ENCODE peak calls at places on chromosomes 4 and X, in six cellular contexts. One of them, this sample, is unnamed.

GRCh38 chr4:104971458-104971857 is 175.2 kb upstream of the TET2 start:
- DNase-seq in Karpas-422: no peak
- DNase-seq in fibroblast of mammary gland: peak
- DNase-seq in skeletal muscle cell: no peak
- DNase-seq in AG04449: no peak
- DNase-seq in fibroblast of lung: peak
- DNase-seq in this sample: no peak

GRCh38 chr4:67721770-67722597 is 21.0 kb upstream of the UBA6 start:
- DNase-seq in Karpas-422: no peak
- DNase-seq in fibroblast of mammary gland: peak
- DNase-seq in skeletal muscle cell: no peak
- DNase-seq in AG04449: no peak
- DNase-seq in fibroblast of lung: peak
- DNase-seq in this sample: no peak

GRCh38 chrX:147485207-147485606 is 426.5 kb upstream of the FMR1 start:
- DNase-seq in Karpas-422: no peak
- DNase-seq in fibroblast of mammary gland: no peak
- DNase-seq in skeletal muscle cell: no peak
- DNase-seq in AG04449: no peak
- DNase-seq in fibroblast of lung: no peak
- DNase-seq in this sample: no peak

GRCh38 chr4:45292844-45293243 is 566.5 kb upstream of the GNPDA2 start:
- DNase-seq in Karpas-422: no peak
- DNase-seq in fibroblast of mammary gland: no peak
- DNase-seq in skeletal muscle cell: no peak
- DNase-seq in AG04449: no peak
- DNase-seq in fibroblast of lung: no peak
- DNase-seq in this sample: no peak

GRCh38 chr4:181650033-181650825 is 593.0 kb upstream of the TENM3 start:
- DNase-seq in Karpas-422: no peak
- DNase-seq in fibroblast of mammary gland: peak
- DNase-seq in skeletal muscle cell: no peak
- DNase-seq in AG04449: no peak
- DNase-seq in fibroblast of lung: peak
- DNase-seq in this sample: no peak

GRCh38 chr4:72893354-72894066 is 176.0 kb downstream of the COX18 start:
- DNase-seq in Karpas-422: no peak
- DNase-seq in fibroblast of mammary gland: no peak
- DNase-seq in skeletal muscle cell: no peak
- DNase-seq in AG04449: no peak
- DNase-seq in fibroblast of lung: no peak
- DNase-seq in this sample: no peak

GRCh38 chr4:121273191-121273590 is 107.6 kb downstream of the QRFPR start:
- DNase-seq in Karpas-422: peak
- DNase-seq in fibroblast of mammary gland: no peak
- DNase-seq in skeletal muscle cell: no peak
- DNase-seq in AG04449: no peak
- DNase-seq in fibroblast of lung: no peak
- DNase-seq in this sample: no peak

GRCh38 chr4:94403735-94404134 is 48.0 kb upstream of the PDLIM5 start:
- DNase-seq in Karpas-422: no peak
- DNase-seq in fibroblast of mammary gland: no peak
- DNase-seq in skeletal muscle cell: no peak
- DNase-seq in AG04449: no peak
- DNase-seq in fibroblast of lung: no peak
- DNase-seq in this sample: no peak

GRCh38 chr4:101643201-101643600 is 147.3 kb upstream of the BANK1 start:
- DNase-seq in Karpas-422: no peak
- DNase-seq in fibroblast of mammary gland: peak
- DNase-seq in skeletal muscle cell: no peak
- DNase-seq in AG04449: no peak
- DNase-seq in fibroblast of lung: no peak
- DNase-seq in this sample: no peak

GRCh38 chr4:1862055-1862911 is 6.3 kb upstream of the LETM1 start:
- DNase-seq in Karpas-422: peak
- DNase-seq in fibroblast of mammary gland: no peak
- DNase-seq in skeletal muscle cell: no peak
- DNase-seq in AG04449: no peak
- DNase-seq in fibroblast of lung: no peak
- DNase-seq in this sample: no peak

DNA sequence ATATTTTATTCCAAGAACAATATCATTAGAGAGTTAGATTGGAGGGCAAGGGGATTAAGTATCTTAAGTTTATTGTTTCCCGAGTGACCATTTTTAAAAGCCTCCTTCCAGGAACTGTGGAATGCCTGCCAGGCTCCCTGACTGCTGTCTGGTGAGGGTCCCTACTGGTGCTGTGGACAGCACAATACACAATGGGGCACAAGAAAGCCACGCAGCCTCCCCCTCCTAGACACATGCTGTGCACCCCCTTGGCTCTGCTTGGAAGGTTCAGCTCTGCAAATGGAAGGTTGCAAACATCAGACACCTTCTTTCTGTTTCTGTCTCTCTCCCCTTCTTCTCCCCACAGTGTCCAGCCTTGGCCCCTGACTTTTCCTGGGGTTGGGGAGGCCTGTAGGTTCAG is 153.2 kb downstream of the SHROOM3 start:
- DNase-seq in Karpas-422: no peak
- DNase-seq in fibroblast of mammary gland: no peak
- DNase-seq in skeletal muscle cell: no peak
- DNase-seq in AG04449: no peak
- DNase-seq in fibroblast of lung: no peak
- DNase-seq in this sample: no peak
- H3K4me3 ChIP-seq in Karpas-422: no peak
- H3K4me3 ChIP-seq in fibroblast of mammary gland: no peak
- H3K4me3 ChIP-seq in skeletal muscle cell: no peak
- H3K4me3 ChIP-seq in AG04449: no peak
- H3K4me3 ChIP-seq in fibroblast of lung: no peak
- H3K4me3 ChIP-seq in this sample: no peak

DNA sequence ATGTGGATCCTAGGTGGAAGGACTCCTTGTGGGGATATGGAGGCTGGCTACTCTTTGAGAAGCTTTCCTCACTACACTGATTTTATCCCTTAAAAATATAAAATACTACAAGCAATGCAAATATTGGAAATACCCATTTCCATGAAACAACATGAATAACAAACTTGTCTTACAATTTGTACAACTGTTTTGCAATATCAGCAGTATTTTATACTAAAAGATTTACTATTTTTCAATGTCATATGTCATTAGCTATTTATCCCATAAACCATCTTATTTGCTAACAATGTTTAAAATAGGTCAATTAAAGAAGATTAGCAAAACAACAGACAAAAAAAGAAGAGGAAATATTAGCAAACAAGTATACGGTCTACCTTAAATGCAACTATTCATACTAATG is 1674.1 kb downstream of the PCDH7 start:
- DNase-seq in Karpas-422: no peak
- DNase-seq in fibroblast of mammary gland: no peak
- DNase-seq in skeletal muscle cell: no peak
- DNase-seq in AG04449: no peak
- DNase-seq in fibroblast of lung: no peak
- DNase-seq in this sample: no peak
- H3K4me3 ChIP-seq in Karpas-422: no peak
- H3K4me3 ChIP-seq in fibroblast of mammary gland: no peak
- H3K4me3 ChIP-seq in skeletal muscle cell: no peak
- H3K4me3 ChIP-seq in AG04449: no peak
- H3K4me3 ChIP-seq in fibroblast of lung: no peak
- H3K4me3 ChIP-seq in this sample: no peak

GRCh38 chr4:188332265-188332664 is 193.0 kb downstream of the TRIML1 start:
- DNase-seq in Karpas-422: no peak
- DNase-seq in fibroblast of mammary gland: peak
- DNase-seq in skeletal muscle cell: no peak
- DNase-seq in AG04449: no peak
- DNase-seq in fibroblast of lung: no peak
- DNase-seq in this sample: no peak
- H3K4me3 ChIP-seq in Karpas-422: no peak
- H3K4me3 ChIP-seq in fibroblast of mammary gland: no peak
- H3K4me3 ChIP-seq in skeletal muscle cell: no peak
- H3K4me3 ChIP-seq in AG04449: no peak
- H3K4me3 ChIP-seq in fibroblast of lung: no peak
- H3K4me3 ChIP-seq in this sample: no peak

GRCh38 chr4:88147799-88148217 is 10.6 kb downstream of the ABCG2 start:
- DNase-seq in Karpas-422: no peak
- DNase-seq in fibroblast of mammary gland: no peak
- DNase-seq in skeletal muscle cell: no peak
- DNase-seq in AG04449: no peak
- DNase-seq in fibroblast of lung: no peak
- DNase-seq in this sample: no peak
- H3K4me3 ChIP-seq in Karpas-422: no peak
- H3K4me3 ChIP-seq in fibroblast of mammary gland: no peak
- H3K4me3 ChIP-seq in skeletal muscle cell: no peak
- H3K4me3 ChIP-seq in AG04449: no peak
- H3K4me3 ChIP-seq in fibroblast of lung: no peak
- H3K4me3 ChIP-seq in this sample: no peak

GRCh38 chr4:75180217-75180616 is 247.3 kb downstream of the PARM1 start:
- DNase-seq in Karpas-422: no peak
- DNase-seq in fibroblast of mammary gland: no peak
- DNase-seq in skeletal muscle cell: no peak
- DNase-seq in AG04449: no peak
- DNase-seq in fibroblast of lung: no peak
- DNase-seq in this sample: no peak

GRCh38 chr4:75179510-75179909 is 246.6 kb downstream of the PARM1 start:
- DNase-seq in Karpas-422: no peak
- DNase-seq in fibroblast of mammary gland: no peak
- DNase-seq in skeletal muscle cell: no peak
- DNase-seq in AG04449: no peak
- DNase-seq in fibroblast of lung: no peak
- DNase-seq in this sample: no peak

DNA sequence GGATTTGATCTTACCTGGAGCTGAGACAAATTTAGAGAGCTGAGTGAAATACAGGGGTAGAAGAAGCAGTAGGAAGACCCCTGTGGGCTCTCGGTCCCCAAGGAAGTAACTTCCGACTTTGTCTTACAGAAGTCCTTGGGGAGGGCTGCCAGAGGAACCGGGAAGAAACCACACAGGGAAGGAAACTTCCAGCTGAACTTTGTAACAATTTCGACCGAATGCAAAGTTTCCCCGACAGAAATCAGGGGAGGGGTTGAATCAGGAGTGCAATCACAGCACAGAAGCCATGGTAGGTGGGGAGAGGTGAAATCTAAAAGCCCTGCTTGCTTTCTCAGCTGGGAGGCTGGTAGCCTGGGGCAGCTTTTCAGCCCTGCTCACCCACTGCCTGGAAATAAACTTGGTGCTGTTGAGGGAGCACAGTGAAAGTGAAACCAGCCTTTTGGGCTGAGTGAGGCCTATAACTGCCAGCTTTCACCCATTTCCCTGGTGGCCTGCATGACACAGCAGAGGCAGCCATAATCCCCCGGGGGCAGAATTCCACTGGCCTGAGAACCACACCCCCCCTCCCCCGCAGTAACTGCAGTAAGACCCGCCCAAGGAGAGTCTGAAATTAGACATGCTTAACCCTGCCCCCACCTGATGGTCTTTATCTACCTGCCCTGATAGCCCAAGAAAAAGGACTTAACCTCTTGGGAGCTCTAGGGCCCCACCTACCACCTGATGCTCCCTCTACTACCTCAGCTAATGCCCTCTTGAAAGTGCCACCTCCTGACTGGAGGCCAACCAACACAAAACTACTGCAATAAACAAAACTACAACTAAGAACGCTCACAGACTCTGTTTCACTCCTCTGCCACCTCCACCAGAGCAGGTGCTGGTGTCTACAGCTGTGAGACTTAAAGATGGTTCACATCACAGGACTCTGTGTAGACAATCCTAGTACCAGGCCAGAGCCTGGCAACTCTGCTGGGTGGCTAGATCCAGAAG is 248.2 kb downstream of the PARM1 start:
- DNase-seq in Karpas-422: no peak
- DNase-seq in fibroblast of mammary gland: no peak
- DNase-seq in skeletal muscle cell: no peak
- DNase-seq in AG04449: no peak
- DNase-seq in fibroblast of lung: no peak
- DNase-seq in this sample: no peak
- H3K4me3 ChIP-seq in Karpas-422: peak
- H3K4me3 ChIP-seq in fibroblast of mammary gland: no peak
- H3K4me3 ChIP-seq in skeletal muscle cell: no peak
- H3K4me3 ChIP-seq in AG04449: no peak
- H3K4me3 ChIP-seq in fibroblast of lung: no peak
- H3K4me3 ChIP-seq in this sample: no peak

DNA sequence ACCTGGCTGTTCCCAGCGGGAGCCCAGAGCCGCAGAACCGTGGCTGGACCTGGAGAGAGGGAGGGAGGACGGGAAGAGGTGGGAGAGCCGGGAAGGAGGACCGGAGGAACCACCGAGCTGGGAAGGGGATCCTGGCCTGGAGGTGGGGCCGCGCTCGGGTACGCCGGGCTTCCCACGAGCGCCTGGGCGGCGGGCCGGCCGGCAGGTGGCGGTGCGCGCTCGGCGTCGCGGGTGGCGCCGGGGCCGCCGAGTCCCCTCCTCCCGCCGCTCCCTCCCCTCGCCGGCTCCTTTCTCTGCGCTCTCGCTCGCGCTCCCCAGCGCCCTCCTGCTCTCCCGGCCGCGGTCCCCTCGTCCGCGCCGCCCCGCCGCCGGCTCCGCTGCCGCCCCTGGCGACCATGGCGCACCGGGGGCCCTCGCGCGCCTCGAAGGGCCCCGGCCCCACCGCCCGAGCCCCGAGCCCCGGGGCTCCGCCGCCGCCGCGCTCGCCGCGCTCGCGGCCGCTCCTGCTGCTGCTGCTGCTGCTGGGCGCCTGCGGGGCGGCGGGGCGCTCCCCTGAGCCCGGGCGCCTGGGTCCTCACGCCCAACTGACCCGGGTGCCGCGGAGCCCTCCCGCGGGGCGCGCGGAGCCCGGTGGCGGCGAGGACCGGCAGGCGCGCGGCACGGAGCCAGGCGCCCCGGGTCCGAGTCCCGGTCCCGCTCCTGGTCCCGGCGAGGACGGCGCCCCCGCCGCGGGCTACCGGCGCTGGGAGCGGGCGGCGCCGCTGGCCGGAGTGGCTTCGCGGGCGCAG is at the start of gene SORCS2:
- DNase-seq in Karpas-422: peak
- DNase-seq in fibroblast of mammary gland: peak
- DNase-seq in skeletal muscle cell: no peak
- DNase-seq in AG04449: no peak
- DNase-seq in fibroblast of lung: peak
- DNase-seq in this sample: no peak
- H3K4me3 ChIP-seq in Karpas-422: no peak
- H3K4me3 ChIP-seq in fibroblast of mammary gland: peak
- H3K4me3 ChIP-seq in skeletal muscle cell: peak
- H3K4me3 ChIP-seq in AG04449: peak
- H3K4me3 ChIP-seq in fibroblast of lung: no peak
- H3K4me3 ChIP-seq in this sample: peak

This sample was measured in AG09309.